ENCODE peak calls at places on chromosomes 7 and 10, in nine cellular contexts. B, X, M, I, Y, S, D, N and K are unnamed samples.
A peak's percentile ranks its signal among the peaks of the same experiment; 100 is the strongest.

GRCh38 chr7:74183653-74184450 is 9.7 kb downstream of the EIF4H start:
- DNase-seq in X (no peak), N (peak; percentile 40), S (peak; percentile 27), B (no peak), I (no peak), Y (no peak), M (no peak), D (no peak), K (no peak)

GRCh38 chr10:95308389-95309302 is 17.8 kb upstream of the PDLIM1 start:
- DNase-seq in S (no peak), N (peak; percentile 93), Y (peak; percentile 86), B (peak; percentile 94), I (peak; percentile 79), M (peak; percentile 51), X (no peak), D (peak; percentile 89), K (peak; percentile 63)

GRCh38 chr10:52447931-52448353 is 133.9 kb downstream of the DKK1 start:
- DNase-seq in I (no peak), N (no peak), D (no peak), M (no peak), S (no peak), Y (no peak), X (no peak), B (no peak), K (no peak)

GRCh38 chr7:10998984-10999757 is 25.5 kb downstream of the PHF14 start:
- DNase-seq in M (no peak), B (no peak), X (no peak), Y (no peak), D (no peak), N (no peak), I (no peak), S (no peak), K (no peak)

GRCh38 chr7:604884-605531 is 85.4 kb upstream of the PDGFA start:
- DNase-seq in I (peak; percentile 62), B (peak; percentile 79), D (peak; percentile 82), S (no peak), M (no peak), N (no peak), X (no peak), Y (no peak), K (peak; percentile 60)

GRCh38 chr10:75099952-75100763 is 11.3 kb upstream of the SAMD8 start:
- DNase-seq in M (peak; percentile 87), N (peak; percentile 80), X (peak; percentile 76), B (peak; percentile 95), D (peak; percentile 82), Y (peak; percentile 80), I (peak; percentile 92), S (peak; percentile 88), K (peak; percentile 80)

GRCh38 chr7:36487756-36488336 is 98.2 kb downstream of the ANLN start:
- DNase-seq in B (no peak), Y (no peak), X (no peak), D (no peak), I (no peak), N (peak; percentile 35), S (peak; percentile 35), M (no peak), K (peak; percentile 67)

GRCh38 chr10:24618401-24618800 is 105.3 kb downstream of the ARHGAP21 start:
- DNase-seq in Y (no peak), I (no peak), B (no peak), M (no peak), N (no peak), D (no peak), S (no peak), X (peak; percentile 79), K (no peak)

GRCh38 chr7:116426428-116427156 is 72.9 kb upstream of the CAV2 start:
- DNase-seq in D (no peak), S (no peak), I (no peak), Y (no peak), B (no peak), X (no peak), N (peak; percentile 55), M (no peak), K (peak; percentile 85)

GRCh38 chr7:128867241-128867640 is 4.6 kb downstream of the ATP6V1F start:
- DNase-seq in M (no peak), N (no peak), D (no peak), X (no peak), Y (no peak), I (no peak), B (no peak), S (no peak), K (no peak)

GRCh38 chr7:148535227-148535626 is 55.3 kb upstream of the C7orf33 start:
- DNase-seq in M (no peak), S (no peak), D (no peak), I (no peak), B (no peak), X (no peak), Y (no peak), N (no peak), K (no peak)

GRCh38 chr10:99815611-99816010 is 33.2 kb downstream of the ABCC2 start:
- DNase-seq in X (no peak), D (no peak), B (no peak), I (no peak), M (no peak), Y (no peak), S (no peak), N (no peak), K (peak; percentile 75)

GRCh38 chr10:3067045-3067858 is at the start of gene PFKP:
- DNase-seq in X (no peak), B (peak; percentile 86), N (peak; percentile 72), Y (peak; percentile 48), S (peak; percentile 56), M (peak; percentile 50), D (peak; percentile 82), I (peak; percentile 79), K (peak; percentile 66)

GRCh38 chr7:67006966-67007365 is 10.3 kb downstream of the TYW1 start:
- DNase-seq in X (no peak), D (no peak), N (no peak), Y (no peak), S (no peak), B (no peak), I (no peak), M (no peak), K (no peak)
- H3K36me3 ChIP-seq in X (no peaks in the 10 kb centered on the region), D (peaks cover 76% of the 10 kb centered on the region), N (no peaks in the 10 kb centered on the region), Y (peaks cover 77% of the 10 kb centered on the region), S (peaks cover 16% of the 10 kb centered on the region), B (no peaks in the 10 kb centered on the region), I (peaks cover 70% of the 10 kb centered on the region), M (peaks cover 77% of the 10 kb centered on the region), K (peaks cover 3% of the 10 kb centered on the region)

DNA sequence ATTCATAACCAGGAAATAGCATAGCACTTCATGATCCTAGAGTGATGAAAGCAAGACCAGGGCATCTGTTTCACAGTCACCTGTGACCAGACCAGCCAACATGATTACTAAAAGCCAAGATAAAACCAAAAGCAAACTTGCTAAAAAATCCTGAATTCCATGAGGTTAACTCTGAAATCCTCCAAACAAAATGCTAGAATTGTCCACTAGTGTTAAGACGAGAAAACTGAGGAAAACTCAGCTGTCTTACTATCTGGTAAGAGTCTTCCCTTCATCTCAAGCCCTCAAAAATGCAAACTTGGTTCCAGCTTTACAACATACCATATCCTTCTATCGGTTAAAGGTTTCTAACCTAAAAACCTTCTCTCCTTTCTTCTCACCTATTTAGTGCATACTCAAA is 1.3 kb upstream of the NPM3 start:
- DNase-seq in X (no peak), S (no peak), M (no peak), N (no peak), I (no peak), D (no peak), B (no peak), Y (no peak), K (no peak)
- H3K36me3 ChIP-seq in X (peaks cover 4% of the 10 kb centered on the region), S (peaks cover 9% of the 10 kb centered on the region), M (peaks cover 60% of the 10 kb centered on the region), N (peaks cover 18% of the 10 kb centered on the region), I (peaks cover 57% of the 10 kb centered on the region), D (peaks cover 55% of the 10 kb centered on the region), B (peaks cover 6% of the 10 kb centered on the region), Y (peaks cover 58% of the 10 kb centered on the region), K (peaks cover 50% of the 10 kb centered on the region)

GRCh38 chr7:42913591-42913990 is 1.7 kb upstream of the C7orf25 start:
- DNase-seq in Y (no peak), B (no peak), N (no peak), S (no peak), I (no peak), M (no peak), D (no peak), X (no peak), K (no peak)
- H3K36me3 ChIP-seq in Y (peaks cover 42% of the 10 kb centered on the region), B (no peaks in the 10 kb centered on the region), N (no peaks in the 10 kb centered on the region), S (peaks cover 6% of the 10 kb centered on the region), I (peaks cover 30% of the 10 kb centered on the region), M (peaks cover 33% of the 10 kb centered on the region), D (peaks cover 30% of the 10 kb centered on the region), X (no peaks in the 10 kb centered on the region), K (peaks cover 21% of the 10 kb centered on the region)

GRCh38 chr10:28595618-28596017 is 62.7 kb downstream of the WAC start:
- DNase-seq in N (no peak), Y (no peak), X (no peak), B (no peak), S (no peak), D (no peak), M (no peak), I (no peak), K (no peak)
- H3K36me3 ChIP-seq in N (peaks cover 6% of the 10 kb centered on the region), Y (peaks cover 38% of the 10 kb centered on the region), X (peaks cover 5% of the 10 kb centered on the region), B (peaks cover 2% of the 10 kb centered on the region), S (peaks cover 19% of the 10 kb centered on the region), D (peaks cover 18% of the 10 kb centered on the region), M (peaks cover 49% of the 10 kb centered on the region), I (peaks cover 64% of the 10 kb centered on the region), K (peaks cover 53% of the 10 kb centered on the region)

GRCh38 chr7:47393406-47393805 is 188.5 kb downstream of the TNS3 start:
- DNase-seq in N (no peak), I (no peak), S (no peak), Y (no peak), D (peak; percentile 37), X (peak; percentile 7), B (peak; percentile 43), M (no peak), K (no peak)
- H3K36me3 ChIP-seq in N (peaks cover 8% of the 10 kb centered on the region), I (peaks cover 86% of the 10 kb centered on the region), S (no peaks in the 10 kb centered on the region), Y (peaks cover 65% of the 10 kb centered on the region), D (peaks cover 72% of the 10 kb centered on the region), X (peaks cover 7% of the 10 kb centered on the region), B (peaks cover 11% of the 10 kb centered on the region), M (peaks cover 54% of the 10 kb centered on the region), K (no peaks in the 10 kb centered on the region)